ENCODE peak calls at places on chromosomes 7 and 10, in eight cellular contexts. E, D, M, X, R, F, G and I are unnamed samples.

GRCh38 chr10:86411281-86411841 is 44.8 kb upstream of the GRID1 start:
- DNase-seq in G (peak; percentile 77), D (no peak), M (no peak), X (no peak), R (no peak), F (peak; percentile 64), E (peak; percentile 48), I (peak; percentile 47)

GRCh38 chr7:29381206-29382094 is 182.2 kb upstream of the PRR15 start:
- DNase-seq in F (no peak), M (no peak), X (no peak), D (no peak), E (no peak), G (no peak), R (peak; percentile 54), I (no peak)

GRCh38 chr10:124171561-124171960 is 78.2 kb upstream of the CHST15 start:
- DNase-seq in X (no peak), D (no peak), R (no peak), M (no peak), F (no peak), G (no peak), E (no peak), I (no peak)

GRCh38 chr7:72538856-72539255 is 126.7 kb upstream of the CALN1 start:
- DNase-seq in X (no peak), M (no peak), E (no peak), R (no peak), G (no peak), F (no peak), D (no peak), I (no peak)

GRCh38 chr7:1715671-1716074 is 45.6 kb downstream of the ELFN1 start:
- DNase-seq in E (no peak), F (no peak), R (no peak), D (no peak), M (no peak), G (no peak), X (no peak), I (no peak)

GRCh38 chr10:89250814-89251416 is 660 bp downstream of the LIPA start:
- DNase-seq in G (no peak), E (no peak), X (no peak), R (no peak), M (no peak), F (no peak), D (no peak), I (peak; percentile 22)

GRCh38 chr7:15352807-15353206 is 209.0 kb downstream of the AGMO start:
- DNase-seq in E (no peak), X (no peak), D (no peak), R (no peak), F (no peak), M (no peak), G (no peak), I (no peak)

GRCh38 chr10:70579234-70580002 is 23.1 kb downstream of the PRF1 start:
- DNase-seq in G (no peak), F (no peak), X (no peak), D (peak; percentile 10), E (no peak), R (peak; percentile 25), M (no peak), I (no peak)

GRCh38 chr10:50490244-50490643 is 133.5 kb downstream of the SGMS1 start:
- DNase-seq in F (no peak), M (no peak), G (no peak), X (no peak), R (no peak), D (no peak), E (no peak), I (no peak)

GRCh38 chr7:152081088-152081487 is 55.6 kb downstream of the GALNT11 start:
- DNase-seq in E (no peak), G (no peak), F (no peak), D (no peak), M (no peak), R (peak; percentile 88), X (no peak), I (no peak)

GRCh38 chr10:59099536-59099935 is 76.9 kb upstream of the PHYHIPL start:
- DNase-seq in F (no peak), R (no peak), X (no peak), G (no peak), M (no peak), D (no peak), E (no peak), I (no peak)